ENCODE peak calls at places on chromosomes 5 and 9, in ten cellular contexts. One of them, this sample, is unnamed.

GRCh38 chr9:84129529-84129928 is 148.9 kb downstream of the RMI1 start:
- DNase-seq in mucosa of gallbladder: no peak
- DNase-seq in EL: no peak
- DNase-seq in ureter: no peak
- DNase-seq in aorta: no peak
- DNase-seq in D341Med: no peak
- DNase-seq in omental fat pad: no peak
- DNase-seq in NCI-H1694 treated with DMSO at 0.1 percent for 48 hours: no peak
- DNase-seq in body of pancreas: no peak
- DNase-seq in nucleus accumbens: no peak
- DNase-seq in this sample: no peak

GRCh38 chr9:70668751-70669150 is 254.3 kb upstream of the KLF9 start:
- DNase-seq in mucosa of gallbladder: no peak
- DNase-seq in EL: no peak
- DNase-seq in ureter: no peak
- DNase-seq in aorta: no peak
- DNase-seq in D341Med: no peak
- DNase-seq in omental fat pad: no peak
- DNase-seq in NCI-H1694 treated with DMSO at 0.1 percent for 48 hours: no peak
- DNase-seq in body of pancreas: no peak
- DNase-seq in nucleus accumbens: peak; percentile 52
- DNase-seq in this sample: no peak

GRCh38 chr9:30036558-30036957 is 2347.9 kb upstream of the ACO1 start:
- DNase-seq in mucosa of gallbladder: no peak
- DNase-seq in EL: no peak
- DNase-seq in ureter: no peak
- DNase-seq in aorta: no peak
- DNase-seq in D341Med: no peak
- DNase-seq in omental fat pad: no peak
- DNase-seq in NCI-H1694 treated with DMSO at 0.1 percent for 48 hours: no peak
- DNase-seq in body of pancreas: no peak
- DNase-seq in nucleus accumbens: no peak
- DNase-seq in this sample: no peak

GRCh38 chr9:14203366-14204056 is 110.4 kb downstream of the NFIB start:
- DNase-seq in mucosa of gallbladder: peak; percentile 75
- DNase-seq in EL: no peak
- DNase-seq in ureter: peak; percentile 65
- DNase-seq in aorta: peak; percentile 76
- DNase-seq in D341Med: no peak
- DNase-seq in omental fat pad: no peak
- DNase-seq in NCI-H1694 treated with DMSO at 0.1 percent for 48 hours: peak; percentile 53
- DNase-seq in body of pancreas: peak; percentile 85
- DNase-seq in nucleus accumbens: peak; percentile 67
- DNase-seq in this sample: peak; percentile 88

GRCh38 chr5:14370386-14370785 is 211.2 kb upstream of the OTULINL start:
- DNase-seq in mucosa of gallbladder: no peak
- DNase-seq in EL: no peak
- DNase-seq in ureter: no peak
- DNase-seq in aorta: no peak
- DNase-seq in D341Med: no peak
- DNase-seq in omental fat pad: no peak
- DNase-seq in NCI-H1694 treated with DMSO at 0.1 percent for 48 hours: no peak
- DNase-seq in body of pancreas: no peak
- DNase-seq in nucleus accumbens: no peak
- DNase-seq in this sample: no peak

GRCh38 chr9:131096490-131097258 is at the start of gene AIF1L:
- DNase-seq in mucosa of gallbladder: no peak
- DNase-seq in EL: peak; percentile 15
- DNase-seq in ureter: no peak
- DNase-seq in aorta: no peak
- DNase-seq in D341Med: peak; percentile 75
- DNase-seq in omental fat pad: no peak
- DNase-seq in NCI-H1694 treated with DMSO at 0.1 percent for 48 hours: no peak
- DNase-seq in body of pancreas: peak; percentile 58
- DNase-seq in nucleus accumbens: peak; percentile 17
- DNase-seq in this sample: no peak

GRCh38 chr9:121972501-121972981 is 120.6 kb downstream of the TTLL11 start:
- DNase-seq in mucosa of gallbladder: peak; percentile 70
- DNase-seq in EL: peak; percentile 81
- DNase-seq in ureter: peak; percentile 72
- DNase-seq in aorta: peak; percentile 64
- DNase-seq in D341Med: no peak
- DNase-seq in omental fat pad: no peak
- DNase-seq in NCI-H1694 treated with DMSO at 0.1 percent for 48 hours: no peak
- DNase-seq in body of pancreas: peak; percentile 86
- DNase-seq in nucleus accumbens: no peak
- DNase-seq in this sample: no peak

GRCh38 chr9:13569706-13570423 is 290.4 kb upstream of the MPDZ start:
- DNase-seq in mucosa of gallbladder: no peak
- DNase-seq in EL: no peak
- DNase-seq in ureter: no peak
- DNase-seq in aorta: no peak
- DNase-seq in D341Med: no peak
- DNase-seq in omental fat pad: no peak
- DNase-seq in NCI-H1694 treated with DMSO at 0.1 percent for 48 hours: peak; percentile 64
- DNase-seq in body of pancreas: no peak
- DNase-seq in nucleus accumbens: no peak
- DNase-seq in this sample: no peak

GRCh38 chr5:40475546-40475945 is 204.2 kb upstream of the PTGER4 start:
- DNase-seq in mucosa of gallbladder: no peak
- DNase-seq in EL: no peak
- DNase-seq in ureter: no peak
- DNase-seq in aorta: no peak
- DNase-seq in D341Med: no peak
- DNase-seq in omental fat pad: no peak
- DNase-seq in NCI-H1694 treated with DMSO at 0.1 percent for 48 hours: no peak
- DNase-seq in body of pancreas: no peak
- DNase-seq in nucleus accumbens: no peak
- DNase-seq in this sample: no peak

GRCh38 chr5:37437716-37438115 is 58.6 kb downstream of the WDR70 start:
- DNase-seq in mucosa of gallbladder: no peak
- DNase-seq in EL: peak; percentile 26
- DNase-seq in ureter: no peak
- DNase-seq in aorta: no peak
- DNase-seq in D341Med: no peak
- DNase-seq in omental fat pad: no peak
- DNase-seq in NCI-H1694 treated with DMSO at 0.1 percent for 48 hours: no peak
- DNase-seq in body of pancreas: no peak
- DNase-seq in nucleus accumbens: no peak
- DNase-seq in this sample: no peak

GRCh38 chr5:40945111-40945510 is 35.8 kb downstream of the C7 start:
- DNase-seq in mucosa of gallbladder: no peak
- DNase-seq in EL: no peak
- DNase-seq in ureter: no peak
- DNase-seq in aorta: no peak
- DNase-seq in D341Med: no peak
- DNase-seq in omental fat pad: no peak
- DNase-seq in NCI-H1694 treated with DMSO at 0.1 percent for 48 hours: peak; percentile 20
- DNase-seq in body of pancreas: no peak
- DNase-seq in nucleus accumbens: no peak
- DNase-seq in this sample: no peak

GRCh38 chr9:88716636-88717035 is 181.7 kb downstream of the NXNL2 start:
- DNase-seq in mucosa of gallbladder: no peak
- DNase-seq in EL: peak; percentile 39
- DNase-seq in ureter: no peak
- DNase-seq in aorta: no peak
- DNase-seq in D341Med: no peak
- DNase-seq in omental fat pad: no peak
- DNase-seq in NCI-H1694 treated with DMSO at 0.1 percent for 48 hours: no peak
- DNase-seq in body of pancreas: no peak
- DNase-seq in nucleus accumbens: no peak
- DNase-seq in this sample: no peak

GRCh38 chr9:109755040-109755439 is 25.0 kb upstream of the PALM2AKAP2 start:
- DNase-seq in mucosa of gallbladder: no peak
- DNase-seq in EL: no peak
- DNase-seq in ureter: no peak
- DNase-seq in aorta: no peak
- DNase-seq in D341Med: no peak
- DNase-seq in omental fat pad: no peak
- DNase-seq in NCI-H1694 treated with DMSO at 0.1 percent for 48 hours: no peak
- DNase-seq in body of pancreas: no peak
- DNase-seq in nucleus accumbens: no peak
- DNase-seq in this sample: no peak

GRCh38 chr9:116716441-116716840 is 29.3 kb downstream of the TRIM32 start:
- DNase-seq in mucosa of gallbladder: no peak
- DNase-seq in EL: no peak
- DNase-seq in ureter: no peak
- DNase-seq in aorta: no peak
- DNase-seq in D341Med: no peak
- DNase-seq in omental fat pad: no peak
- DNase-seq in NCI-H1694 treated with DMSO at 0.1 percent for 48 hours: no peak
- DNase-seq in body of pancreas: no peak
- DNase-seq in nucleus accumbens: no peak
- DNase-seq in this sample: no peak

GRCh38 chr9:129561594-129562281 is 59.2 kb downstream of the C9orf50 start:
- DNase-seq in mucosa of gallbladder: no peak
- DNase-seq in EL: no peak
- DNase-seq in ureter: no peak
- DNase-seq in aorta: no peak
- DNase-seq in D341Med: no peak
- DNase-seq in omental fat pad: no peak
- DNase-seq in NCI-H1694 treated with DMSO at 0.1 percent for 48 hours: no peak
- DNase-seq in body of pancreas: peak; percentile 21
- DNase-seq in nucleus accumbens: peak; percentile 34
- DNase-seq in this sample: peak; percentile 81

GRCh38 chr9:88319936-88320747 is 68.1 kb upstream of the SPIN1 start:
- DNase-seq in mucosa of gallbladder: no peak
- DNase-seq in EL: peak; percentile 65
- DNase-seq in ureter: no peak
- DNase-seq in aorta: no peak
- DNase-seq in D341Med: no peak
- DNase-seq in omental fat pad: no peak
- DNase-seq in NCI-H1694 treated with DMSO at 0.1 percent for 48 hours: no peak
- DNase-seq in body of pancreas: no peak
- DNase-seq in nucleus accumbens: no peak
- DNase-seq in this sample: peak; percentile 41

GRCh38 chr9:77085416-77085815 is 66.0 kb downstream of the FOXB2 start:
- DNase-seq in mucosa of gallbladder: no peak
- DNase-seq in EL: peak; percentile 30
- DNase-seq in ureter: no peak
- DNase-seq in aorta: no peak
- DNase-seq in D341Med: no peak
- DNase-seq in omental fat pad: no peak
- DNase-seq in NCI-H1694 treated with DMSO at 0.1 percent for 48 hours: no peak
- DNase-seq in body of pancreas: no peak
- DNase-seq in nucleus accumbens: no peak
- DNase-seq in this sample: no peak

GRCh38 chr5:1709186-1709803 is 90.3 kb downstream of the MRPL36 start:
- DNase-seq in mucosa of gallbladder: no peak
- DNase-seq in EL: no peak
- DNase-seq in ureter: peak; percentile 24
- DNase-seq in aorta: no peak
- DNase-seq in D341Med: no peak
- DNase-seq in omental fat pad: no peak
- DNase-seq in NCI-H1694 treated with DMSO at 0.1 percent for 48 hours: no peak
- DNase-seq in body of pancreas: no peak
- DNase-seq in nucleus accumbens: no peak
- DNase-seq in this sample: no peak

GRCh38 chr5:56075361-56075760 is 80.6 kb upstream of the IL6ST start:
- DNase-seq in mucosa of gallbladder: peak; percentile 33
- DNase-seq in EL: no peak
- DNase-seq in ureter: no peak
- DNase-seq in aorta: no peak
- DNase-seq in D341Med: no peak
- DNase-seq in omental fat pad: no peak
- DNase-seq in NCI-H1694 treated with DMSO at 0.1 percent for 48 hours: no peak
- DNase-seq in body of pancreas: peak; percentile 51
- DNase-seq in nucleus accumbens: no peak
- DNase-seq in this sample: peak; percentile 90

GRCh38 chr5:110572709-110573108 is 153.8 kb downstream of the TMEM232 start:
- DNase-seq in mucosa of gallbladder: no peak
- DNase-seq in EL: no peak
- DNase-seq in ureter: no peak
- DNase-seq in aorta: no peak
- DNase-seq in D341Med: no peak
- DNase-seq in omental fat pad: no peak
- DNase-seq in NCI-H1694 treated with DMSO at 0.1 percent for 48 hours: peak; percentile 15
- DNase-seq in body of pancreas: no peak
- DNase-seq in nucleus accumbens: no peak
- DNase-seq in this sample: no peak

GRCh38 chr9:13568851-13569618 is 289.5 kb upstream of the MPDZ start:
- DNase-seq in mucosa of gallbladder: no peak
- DNase-seq in EL: no peak
- DNase-seq in ureter: no peak
- DNase-seq in aorta: no peak
- DNase-seq in D341Med: peak; percentile 30
- DNase-seq in omental fat pad: no peak
- DNase-seq in NCI-H1694 treated with DMSO at 0.1 percent for 48 hours: peak; percentile 79
- DNase-seq in body of pancreas: no peak
- DNase-seq in nucleus accumbens: peak; percentile 69
- DNase-seq in this sample: peak; percentile 58

GRCh38 chr9:98958271-98958989 is 14.7 kb downstream of the COL15A1 start:
- DNase-seq in mucosa of gallbladder: no peak
- DNase-seq in EL: peak; percentile 84
- DNase-seq in ureter: no peak
- DNase-seq in aorta: no peak
- DNase-seq in D341Med: no peak
- DNase-seq in omental fat pad: no peak
- DNase-seq in NCI-H1694 treated with DMSO at 0.1 percent for 48 hours: no peak
- DNase-seq in body of pancreas: peak; percentile 28
- DNase-seq in nucleus accumbens: no peak
- DNase-seq in this sample: no peak

GRCh38 chr9:130234340-130235260 is 31.0 kb upstream of the HMCN2 start:
- DNase-seq in mucosa of gallbladder: no peak
- DNase-seq in EL: peak; percentile 71
- DNase-seq in ureter: no peak
- DNase-seq in aorta: no peak
- DNase-seq in D341Med: peak; percentile 13
- DNase-seq in omental fat pad: no peak
- DNase-seq in NCI-H1694 treated with DMSO at 0.1 percent for 48 hours: no peak
- DNase-seq in body of pancreas: no peak
- DNase-seq in nucleus accumbens: no peak
- DNase-seq in this sample: peak; percentile 61

This sample was measured in sigmoid colon.